ENCODE peak calls at places on chromosomes 11 and 22, in four cellular contexts. O is H1, B is HepG2, L is GM12878. D is an unnamed sample.
A peak's percentile ranks its signal among the peaks of the same experiment; 100 is the strongest.

GRCh38 chr11:14308114-14308896 is 50.7 kb downstream of the RRAS2 start:
- DNase-seq in O (no peak), L (no peak), B (peak; percentile 50), D (no peak)

GRCh38 chr11:124867700-124868099 is 2.5 kb downstream of the ROBO3 start:
- DNase-seq in O (no peak), L (no peak), B (peak; percentile 25), D (no peak)

GRCh38 chr11:2287102-2287501 is 14.6 kb downstream of the C11orf21 start:
- DNase-seq in B (no peak), O (no peak), L (no peak), D (no peak)

GRCh38 chr11:86087281-86087680 is 18.4 kb upstream of the PICALM start:
- DNase-seq in B (no peak), O (no peak), L (no peak), D (no peak)

GRCh38 chr11:37449146-37449545 is 851.1 kb upstream of the RAG2 start:
- DNase-seq in O (no peak), L (no peak), B (no peak), D (peak; percentile 44)

GRCh38 chr11:127017482-127017881 is 16.9 kb upstream of the KIRREL3 start:
- DNase-seq in L (no peak), B (no peak), O (no peak), D (peak; percentile 16)

GRCh38 chr11:72655896-72656464 is 18.2 kb downstream of the PDE2A start:
- DNase-seq in B (no peak), L (no peak), O (no peak), D (no peak)

GRCh38 chr22:45598596-45599217 is 72.9 kb upstream of the ATXN10 start:
- DNase-seq in L (no peak), B (no peak), O (no peak), D (no peak)

GRCh38 chr22:27391092-27391770 is 410.3 kb downstream of the MN1 start:
- DNase-seq in B (no peak), O (no peak), L (no peak), D (no peak)

GRCh38 chr11:120135838-120136237 is 2.1 kb downstream of the TRIM29 start:
- DNase-seq in L (no peak), B (no peak), O (no peak), D (no peak)

GRCh38 chr11:74532496-74533246 is 39.1 kb upstream of the LIPT2 start:
- DNase-seq in O (no peak), B (no peak), L (no peak), D (no peak)

GRCh38 chr11:72735495-72736027 is 16.6 kb downstream of the ARAP1 start:
- DNase-seq in O (no peak), B (peak; percentile 47), L (no peak), D (peak; percentile 51)

GRCh38 chr11:72642815-72643511 is 31.3 kb downstream of the PDE2A start:
- DNase-seq in L (no peak), O (peak; percentile 19), B (no peak), D (peak; percentile 46)

GRCh38 chr11:24324211-24324610 is 172.6 kb upstream of the LUZP2 start:
- DNase-seq in L (no peak), O (no peak), B (no peak), D (no peak)

GRCh38 chr11:36300651-36301050 is 4.6 kb downstream of the PRR5L start:
- DNase-seq in O (no peak), L (no peak), B (no peak), D (no peak)

GRCh38 chr11:108985611-108986279 is 320.9 kb downstream of the DDX10 start:
- DNase-seq in B (no peak), L (no peak), O (no peak), D (peak; percentile 33)

GRCh38 chr11:72732329-72732728 is 19.9 kb downstream of the ARAP1 start:
- DNase-seq in O (no peak), L (no peak), B (no peak), D (no peak)

GRCh38 chr11:121318848-121319834 is 26.6 kb downstream of the SC5D start:
- DNase-seq in B (peak; percentile 30), L (no peak), O (no peak), D (no peak)

GRCh38 chr11:78660451-78660850 is 85.8 kb upstream of the NARS2 start:
- DNase-seq in O (no peak), B (no peak), L (no peak), D (no peak)

GRCh38 chr11:75337195-75337654 is 14.2 kb downstream of the ARRB1 start:
- DNase-seq in L (no peak), O (no peak), B (no peak), D (no peak)

GRCh38 chr11:67691149-67691548 is 16.7 kb upstream of the ALDH3B2 start:
- DNase-seq in O (no peak), B (no peak), L (no peak), D (no peak)

GRCh38 chr11:72771507-72771906 is 19.3 kb upstream of the ARAP1 start:
- DNase-seq in L (no peak), O (no peak), B (no peak), D (no peak)

GRCh38 chr22:46359362-46359761 is 23.8 kb downstream of the TRMU start:
- DNase-seq in B (no peak), L (no peak), O (no peak), D (no peak)

GRCh38 chr11:16986434-16987204 is 27.6 kb downstream of the PLEKHA7 start:
- DNase-seq in L (peak; percentile 75), O (no peak), B (no peak), D (no peak)

GRCh38 chr11:66619080-66619554 is 2.7 kb downstream of the RBM14 start:
- DNase-seq in B (no peak), L (no peak), O (no peak), D (no peak)

GRCh38 chr11:68976563-68976962 is 4.2 kb downstream of the MRGPRD start:
- DNase-seq in B (no peak), L (no peak), O (no peak), D (no peak)

GRCh38 chr11:64086263-64086938 is 50.7 kb downstream of the FLRT1 start:
- DNase-seq in B (no peak), O (no peak), L (no peak), D (no peak)

GRCh38 chr22:46370584-46371373 is 35.3 kb downstream of the TRMU start:
- DNase-seq in L (no peak), O (no peak), B (peak; percentile 25), D (no peak)

GRCh38 chr11:36214976-36215687 is 74.1 kb downstream of the COMMD9 start:
- DNase-seq in L (no peak), B (no peak), O (no peak), D (no peak)

GRCh38 chr22:50527921-50528681 is 1.7 kb downstream of the TYMP start:
- DNase-seq in L (no peak), O (no peak), B (no peak), D (no peak)

GRCh38 chr11:128620306-128621175 is 33.2 kb upstream of the ETS1 start:
- DNase-seq in O (no peak), B (no peak), L (no peak), D (no peak)

GRCh38 chr11:128616158-128616557 is 28.8 kb upstream of the ETS1 start:
- DNase-seq in L (no peak), B (no peak), O (no peak), D (no peak)

GRCh38 chr11:128622137-128622523 is 34.8 kb upstream of the ETS1 start:
- DNase-seq in L (no peak), B (no peak), O (no peak), D (no peak)

GRCh38 chr11:128621491-128622136 is 34.3 kb upstream of the ETS1 start:
- DNase-seq in O (no peak), L (no peak), B (no peak), D (no peak)

GRCh38 chr11:128619540-128620305 is 32.4 kb upstream of the ETS1 start:
- DNase-seq in L (no peak), B (no peak), O (no peak), D (no peak)
- H3K9ac ChIP-seq in L (no peak overlapping the region), B (no peak overlapping the region), O (no peak overlapping the region), D (no peak overlapping the region)

GRCh38 chr22:35766654-35767580 is 49.2 kb downstream of the APOL5 start:
- DNase-seq in B (no peak), O (no peak), L (no peak), D (no peak)
- TF ChIP-seq YY1 in B (no peak), O (no peak), L (no peak), D (no peak)

GRCh38 chr11:116946414-116946813 is 109.0 kb upstream of the APOA1 start:
- DNase-seq in O (no peak), L (no peak), B (no peak), D (no peak)
- TF ChIP-seq SUZ12 in O (no peak), L (no peak), B (no peak), D (no peak)

DNA sequence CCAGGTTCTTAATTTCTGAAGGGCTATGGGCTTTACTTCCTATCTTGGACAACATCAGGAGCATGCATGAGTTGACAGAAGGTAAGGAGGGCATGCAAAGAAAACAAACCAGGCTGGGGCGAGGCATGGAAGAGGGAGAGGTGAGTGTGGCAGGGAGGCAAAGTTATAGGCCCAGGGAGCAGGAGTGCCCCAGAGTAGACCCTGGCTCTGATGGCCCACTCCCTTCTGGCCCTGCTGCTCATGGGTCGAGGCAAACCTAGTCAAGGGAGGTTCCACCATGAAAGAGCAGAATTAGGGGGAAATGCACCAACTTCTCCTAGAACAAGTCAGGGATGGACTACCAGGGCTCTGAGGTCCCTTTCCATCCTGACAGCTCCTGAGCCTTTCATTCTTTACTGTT is 10.2 kb downstream of the CHRNA10 start:
- DNase-seq in L (no peak), B (no peak), O (no peak), D (no peak)
- H3K9ac ChIP-seq in L (no peak overlapping the region), B (no peak overlapping the region), O (no peak overlapping the region), D (no peak overlapping the region)

GRCh38 chr11:33941637-33942160 is 49.8 kb upstream of the LMO2 start:
- DNase-seq in B (no peak), L (peak; percentile 33), O (no peak), D (no peak)
- TF ChIP-seq YY1 in B (no peak), L (no peak), O (no peak), D (no peak)

GRCh38 chr11:102807921-102808320 is 10.0 kb upstream of the MMP1 start:
- DNase-seq in O (peak; percentile 70), L (no peak), B (peak; percentile 37), D (peak; percentile 9)
- TF ChIP-seq SUZ12 in O (no peak), L (no peak), B (no peak), D (no peak)

DNA sequence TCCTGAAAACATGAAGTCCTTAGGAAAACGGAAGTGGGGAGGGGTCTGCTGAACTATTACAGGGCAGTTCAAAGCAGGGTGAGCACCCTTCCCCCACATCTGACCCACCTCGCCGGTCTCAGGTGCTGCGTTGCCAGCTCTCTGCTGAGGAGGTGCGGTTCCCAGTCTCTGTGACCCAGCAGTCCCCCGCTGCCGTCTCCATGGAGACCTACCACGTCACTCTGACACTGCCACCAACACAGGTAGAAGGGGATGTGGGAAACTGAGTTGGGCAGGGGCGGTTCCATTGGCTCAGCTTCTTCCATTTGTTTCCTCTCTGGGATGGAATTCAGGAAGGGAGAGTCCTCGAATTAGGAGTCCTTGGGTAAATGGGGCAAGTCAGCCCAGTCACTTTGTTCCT is 3.3 kb downstream of the C2CD2L start:
- DNase-seq in O (no peak), L (no peak), B (no peak), D (no peak)
- H3K9ac ChIP-seq in O (no peak overlapping the region), L (no peak overlapping the region), B (no peak overlapping the region), D (no peak overlapping the region)

GRCh38 chr11:128568166-128568778 is 19.1 kb downstream of the ETS1 start:
- DNase-seq in L (no peak), O (no peak), B (no peak), D (no peak)
- TF ChIP-seq YY1 in L (no peak), O (no peak), B (no peak), D (no peak)

GRCh38 chr22:29205598-29206371 is at the start of gene EMID1:
- DNase-seq in B (no peak), O (no peak), L (no peak), D (no peak)
- TF ChIP-seq SUZ12 in B (no peak), O (peak; percentile 32), L (no peak), D (no peak)

GRCh38 chr22:36462475-36462790 is 19.0 kb downstream of the TXN2 start:
- DNase-seq in B (no peak), L (no peak), O (no peak), D (no peak)
- H3K9ac ChIP-seq in B (no peak overlapping the region), L (no peak overlapping the region), O (no peak overlapping the region), D (peak overlapping the region; percentile 9)

D was measured in NT2/D1.